ENCODE peak calls at places on chromosomes 2 and 18, in four cellular contexts. I, F, S and E are unnamed samples.

GRCh38 chr2:24858996-24859395 is 61.0 kb downstream of the ADCY3 start:
- DNase-seq in F (no peak), S (no peak), I (no peak), E (no peak)

GRCh38 chr2:73255007-73255644 is 21.0 kb downstream of the CCT7 start:
- DNase-seq in F (no peak), I (no peak), S (no peak), E (no peak)

GRCh38 chr18:12296457-12296856 is 11.6 kb upstream of the TUBB6 start:
- DNase-seq in I (no peak), F (no peak), S (no peak), E (no peak)

GRCh38 chr18:50125456-50125855 is 69.5 kb downstream of the MYO5B start:
- DNase-seq in F (no peak), S (no peak), I (no peak), E (no peak)

GRCh38 chr2:45274190-45274926 is 265.1 kb upstream of the SIX2 start:
- DNase-seq in I (no peak), F (no peak), S (no peak), E (no peak)

GRCh38 chr18:11324510-11324909 is 175.1 kb upstream of the PIEZO2 start:
- DNase-seq in F (no peak), I (peak; percentile 29), S (no peak), E (no peak)

GRCh38 chr2:182446087-182446486 is 19.3 kb upstream of the PDE1A start:
- DNase-seq in I (no peak), S (no peak), F (no peak), E (no peak)

GRCh38 chr2:63654959-63655358 is 66.2 kb downstream of the MDH1 start:
- DNase-seq in S (no peak), I (peak; percentile 77), F (no peak), E (no peak)

GRCh38 chr2:5696741-5697521 is 4.7 kb downstream of the SOX11 start:
- DNase-seq in S (peak; percentile 42), F (no peak), I (peak; percentile 44), E (peak; percentile 55)

GRCh38 chr18:3246636-3247242 is 862 bp upstream of the MYL12A start:
- DNase-seq in F (no peak), I (peak; percentile 61), S (peak; percentile 73), E (no peak)

GRCh38 chr2:96251721-96252292 is 14.0 kb downstream of the TMEM127 start:
- DNase-seq in S (peak; percentile 91), F (no peak), I (peak; percentile 81), E (no peak)

GRCh38 chr2:241183221-241183620 is 5.3 kb upstream of the ANO7 start:
- DNase-seq in I (no peak), F (no peak), S (no peak), E (no peak)

GRCh38 chr2:1638281-1638860 is 105.9 kb downstream of the PXDN start:
- DNase-seq in I (peak; percentile 33), F (no peak), S (peak; percentile 45), E (no peak)

GRCh38 chr18:74250131-74250530 is 41.6 kb downstream of the CYB5A start:
- DNase-seq in F (no peak), I (no peak), S (no peak), E (no peak)
- H3K27ac ChIP-seq in F (no peak overlapping the region), I (no peak overlapping the region), S (no peak overlapping the region), E (no peak overlapping the region)

GRCh38 chr2:8684421-8684884 is 2.6 kb downstream of the ID2 start:
- DNase-seq in S (no peak), I (peak; percentile 76), F (peak; percentile 30), E (peak; percentile 18)
- H3K4me3 ChIP-seq in S (peak overlapping the region; percentile 79), I (peak overlapping the region; percentile 100), F (peak overlapping the region; percentile 64), E (peak overlapping the region; percentile 75)

GRCh38 chr2:20018576-20019152 is 6.2 kb upstream of the MATN3 start:
- DNase-seq in F (no peak), S (no peak), I (no peak), E (no peak)
- H3K27ac ChIP-seq in F (no peak overlapping the region), S (no peak overlapping the region), I (no peak overlapping the region), E (no peak overlapping the region)

DNA sequence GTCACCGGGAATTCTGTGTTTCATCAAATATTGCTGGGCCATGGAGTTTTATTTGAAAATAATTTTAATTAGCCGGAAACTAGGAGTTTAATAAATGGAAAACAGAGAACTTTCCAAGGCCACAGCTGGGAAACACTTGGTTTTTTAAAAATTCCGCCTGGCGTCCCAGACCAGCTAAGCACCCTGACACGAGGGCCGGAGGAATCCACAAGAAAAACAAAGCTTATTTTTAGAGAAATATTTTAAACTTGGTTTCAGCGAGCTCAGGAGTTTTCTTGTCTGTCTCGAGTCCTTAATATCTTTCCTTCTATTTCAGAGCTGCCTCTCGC is 8.2 kb downstream of the ZFP36L2 start:
- DNase-seq in F (no peak), I (peak; percentile 55), S (no peak), E (no peak)
- H3K4me3 ChIP-seq in F (peak overlapping the region; percentile 34), I (peak overlapping the region; percentile 31), S (peak overlapping the region; percentile 75), E (no peak overlapping the region)

GRCh38 chr2:12006841-12007240 is 260.4 kb downstream of the LPIN1 start:
- DNase-seq in F (no peak), S (no peak), I (no peak), E (no peak)
- H3K27ac ChIP-seq in F (no peak overlapping the region), S (no peak overlapping the region), I (no peak overlapping the region), E (no peak overlapping the region)

DNA sequence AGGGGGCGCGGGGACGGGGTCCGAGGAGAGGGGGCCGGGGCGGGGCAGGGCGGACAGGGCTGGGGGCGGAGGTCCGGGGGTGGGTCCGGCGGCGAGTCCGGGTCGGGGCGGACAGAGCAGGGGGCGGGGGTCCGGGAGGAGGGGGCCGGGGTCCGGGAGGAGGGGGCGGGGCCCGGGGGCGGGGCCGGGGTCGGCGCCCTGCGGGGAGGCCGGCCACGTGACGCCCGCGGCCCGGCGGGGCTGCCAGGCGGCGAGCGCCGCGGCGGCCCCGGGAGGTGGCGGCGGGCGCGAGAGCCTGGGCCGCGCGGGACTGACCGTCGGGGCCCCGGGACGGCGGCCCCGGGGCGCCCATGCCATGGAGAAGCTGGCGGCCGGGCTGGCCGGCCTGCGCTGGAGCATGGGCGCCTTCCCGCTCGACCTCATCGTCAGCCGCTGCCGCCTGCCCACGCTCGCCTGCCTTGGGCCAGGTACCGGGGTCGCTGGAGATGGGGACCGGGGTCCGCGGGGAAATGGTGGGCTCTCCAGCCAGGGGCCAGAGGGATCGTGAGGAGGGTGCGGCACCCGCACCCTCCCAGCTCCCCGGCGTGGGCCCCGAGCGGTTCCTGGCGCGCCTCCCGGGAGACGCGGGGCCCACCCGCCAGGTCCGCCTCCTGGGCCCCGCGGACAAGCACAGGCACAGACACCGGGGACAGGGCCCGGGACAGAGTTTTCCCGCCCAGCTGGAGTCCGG is at the start of gene GAREM2:
- DNase-seq in S (no peak), F (no peak), I (peak; percentile 46), E (peak; percentile 31)
- H3K4me3 ChIP-seq in S (peak within 1 kb of the TSS; percentile 62), F (peak within 1 kb of the TSS; percentile 51), I (peak within 1 kb of the TSS; percentile 48), E (peak within 1 kb of the TSS; percentile 56)

GRCh38 chr2:62334440-62335058 is 138.6 kb downstream of the B3GNT2 start:
- DNase-seq in F (no peak), S (no peak), I (no peak), E (no peak)
- H3K27ac ChIP-seq in F (no peak overlapping the region), S (no peak overlapping the region), I (no peak overlapping the region), E (no peak overlapping the region)

GRCh38 chr2:75609334-75609689 is 37.3 kb upstream of the MRPL19 start:
- DNase-seq in I (no peak), F (no peak), S (no peak), E (no peak)

GRCh38 chr2:75607988-75608683 is 38.4 kb upstream of the MRPL19 start:
- DNase-seq in S (no peak), I (peak; percentile 40), F (no peak), E (no peak)

GRCh38 chr2:75608684-75609333 is 37.8 kb upstream of the MRPL19 start:
- DNase-seq in F (no peak), I (peak; percentile 75), S (peak; percentile 66), E (peak; percentile 78)

GRCh38 chr2:75605770-75606535 is 40.6 kb upstream of the MRPL19 start:
- DNase-seq in S (no peak), I (peak; percentile 99), F (no peak), E (no peak)

DNA sequence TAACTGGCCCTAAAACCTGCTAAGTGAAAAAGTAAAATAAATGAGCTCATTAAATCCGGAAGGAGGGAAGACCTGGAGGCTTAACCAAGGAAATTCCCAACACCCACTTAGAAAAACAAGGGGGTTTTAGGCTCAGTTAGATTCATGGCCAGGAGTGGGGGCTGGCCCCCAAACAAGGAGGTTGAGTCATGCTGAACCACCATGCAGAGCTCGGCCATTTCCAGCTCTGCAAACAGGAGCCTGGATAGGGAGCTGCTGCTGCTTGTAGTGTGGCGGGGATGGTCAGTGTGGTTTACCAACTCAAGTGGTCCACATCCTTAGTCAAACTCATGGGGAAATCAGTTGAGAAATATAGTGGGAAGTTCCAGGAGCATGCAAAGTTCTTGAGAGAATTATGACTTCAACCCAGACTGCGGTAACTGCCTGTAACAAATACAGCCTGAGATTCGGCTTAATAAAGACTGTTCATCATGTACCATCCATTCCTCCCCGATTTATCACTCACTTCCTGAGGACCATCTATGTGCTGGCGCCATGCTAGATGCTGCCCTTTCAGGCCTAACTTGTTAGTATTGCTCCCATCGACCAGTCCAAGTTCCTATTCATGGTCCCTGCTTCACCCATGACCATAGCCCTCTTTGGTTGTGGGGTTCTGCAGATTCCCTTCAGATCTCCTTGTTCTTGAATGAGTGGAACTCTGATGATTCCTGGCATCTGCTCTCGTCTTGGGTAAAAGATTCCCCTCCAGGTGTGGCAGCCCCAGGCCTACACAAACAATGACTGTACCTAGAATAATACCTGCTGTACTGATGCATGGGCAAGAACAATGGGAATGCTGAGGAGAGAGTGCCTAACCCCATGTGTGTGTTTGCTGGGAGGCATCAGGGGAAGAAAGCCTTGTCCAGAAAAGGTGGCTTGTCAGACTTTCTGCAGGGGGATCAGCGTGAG is 39.5 kb upstream of the MRPL19 start:
- DNase-seq in F (no peak), S (no peak), I (peak; percentile 62), E (no peak)
- H3K4me3 ChIP-seq in F (no peak overlapping the region), S (no peak overlapping the region), I (peak overlapping the region; percentile 32), E (no peak overlapping the region)